ENCODE peak calls at places on chromosomes 11 and 22, in seven cellular contexts. T, V, O, I, D, A and Y are unnamed samples.

GRCh38 chr11:61004841-61005240 is 33.4 kb downstream of the CD6 start:
- DNase-seq in T (no peak), V (no peak), O (no peak), I (no peak), D (no peak), A (no peak), Y (no peak)

GRCh38 chr11:35541621-35542375 is 16.4 kb upstream of the PAMR1 start:
- DNase-seq in T (no peak), V (no peak), O (no peak), I (no peak), D (no peak), A (no peak), Y (no peak)

GRCh38 chr11:134069996-134070845 is 1.3 kb downstream of the JAM3 start:
- DNase-seq in T (no peak), V (no peak), O (no peak), I (no peak), D (no peak), A (no peak), Y (no peak)

GRCh38 chr22:36470162-36470993 is 11.1 kb downstream of the TXN2 start:
- DNase-seq in T (no peak), V (peak; percentile 60), O (peak; percentile 66), I (peak; percentile 83), D (no peak), A (peak; percentile 76), Y (peak; percentile 82)

GRCh38 chr11:128694618-128695481 is 978 bp downstream of the FLI1 start:
- DNase-seq in T (no peak), V (no peak), O (no peak), I (peak; percentile 79), D (no peak), A (no peak), Y (peak; percentile 66)

GRCh38 chr22:47794851-47795250 is 1032.4 kb downstream of the TBC1D22A start:
- DNase-seq in T (no peak), V (no peak), O (no peak), I (no peak), D (no peak), A (no peak), Y (no peak)

GRCh38 chr11:24093410-24093809 is 403.4 kb upstream of the LUZP2 start:
- DNase-seq in T (no peak), V (no peak), O (no peak), I (no peak), D (no peak), A (no peak), Y (peak; percentile 16)

GRCh38 chr11:107898270-107898669 is 30.0 kb upstream of the RAB39A start:
- DNase-seq in T (peak; percentile 24), V (peak; percentile 36), O (peak; percentile 32), I (no peak), D (peak; percentile 59), A (peak; percentile 20), Y (peak; percentile 43)

GRCh38 chr22:21448627-21449416 is 18.4 kb upstream of the TMEM191C start:
- DNase-seq in T (no peak), V (no peak), O (no peak), I (no peak), D (no peak), A (no peak), Y (no peak)

GRCh38 chr11:6627762-6628241 is 8.6 kb upstream of the TPP1 start:
- DNase-seq in T (no peak), V (no peak), O (no peak), I (no peak), D (no peak), A (no peak), Y (no peak)

GRCh38 chr11:103491777-103492176 is 382.6 kb downstream of the DYNC2H1 start:
- DNase-seq in T (no peak), V (no peak), O (no peak), I (no peak), D (no peak), A (no peak), Y (no peak)

GRCh38 chr22:26860233-26860765 is 202.9 kb downstream of the MIAT start:
- DNase-seq in T (no peak), V (no peak), O (no peak), I (peak; percentile 27), D (no peak), A (no peak), Y (no peak)

GRCh38 chr11:33559567-33559966 is 141.1 kb downstream of the C11orf91 start:
- DNase-seq in T (no peak), V (no peak), O (no peak), I (no peak), D (no peak), A (no peak), Y (no peak)

GRCh38 chr11:132258865-132259264 is 888.5 kb downstream of the NTM start:
- DNase-seq in T (no peak), V (no peak), O (no peak), I (no peak), D (no peak), A (no peak), Y (no peak)

GRCh38 chr11:22624742-22625447 is 728 bp downstream of the FANCF start:
- DNase-seq in T (peak; percentile 28), V (peak; percentile 12), O (peak; percentile 52), I (peak; percentile 88), D (peak; percentile 18), A (peak; percentile 72), Y (peak; percentile 57)

GRCh38 chr11:71250512-71251158 is 1.7 kb downstream of the SHANK2 start:
- DNase-seq in T (no peak), V (no peak), O (no peak), I (no peak), D (no peak), A (no peak), Y (no peak)

GRCh38 chr11:36015806-36016205 is 71.9 kb downstream of the LDLRAD3 start:
- DNase-seq in T (no peak), V (no peak), O (no peak), I (no peak), D (no peak), A (no peak), Y (no peak)

GRCh38 chr11:117374316-117374715 is 46.7 kb downstream of the CEP164 start:
- DNase-seq in T (no peak), V (no peak), O (no peak), I (no peak), D (no peak), A (no peak), Y (no peak)

GRCh38 chr11:25602149-25602548 is 729.8 kb upstream of the ANO3 start:
- DNase-seq in T (no peak), V (no peak), O (no peak), I (no peak), D (no peak), A (no peak), Y (no peak)

GRCh38 chr11:27216268-27217149 is 146.5 kb downstream of the CCDC34 start:
- DNase-seq in T (no peak), V (no peak), O (no peak), I (peak; percentile 35), D (no peak), A (no peak), Y (peak; percentile 59)
- TF ChIP-seq SIN3A in T (no peak), V (no peak), O (no peak), I (no peak), D (no peak), A (no peak), Y (no peak)

DNA sequence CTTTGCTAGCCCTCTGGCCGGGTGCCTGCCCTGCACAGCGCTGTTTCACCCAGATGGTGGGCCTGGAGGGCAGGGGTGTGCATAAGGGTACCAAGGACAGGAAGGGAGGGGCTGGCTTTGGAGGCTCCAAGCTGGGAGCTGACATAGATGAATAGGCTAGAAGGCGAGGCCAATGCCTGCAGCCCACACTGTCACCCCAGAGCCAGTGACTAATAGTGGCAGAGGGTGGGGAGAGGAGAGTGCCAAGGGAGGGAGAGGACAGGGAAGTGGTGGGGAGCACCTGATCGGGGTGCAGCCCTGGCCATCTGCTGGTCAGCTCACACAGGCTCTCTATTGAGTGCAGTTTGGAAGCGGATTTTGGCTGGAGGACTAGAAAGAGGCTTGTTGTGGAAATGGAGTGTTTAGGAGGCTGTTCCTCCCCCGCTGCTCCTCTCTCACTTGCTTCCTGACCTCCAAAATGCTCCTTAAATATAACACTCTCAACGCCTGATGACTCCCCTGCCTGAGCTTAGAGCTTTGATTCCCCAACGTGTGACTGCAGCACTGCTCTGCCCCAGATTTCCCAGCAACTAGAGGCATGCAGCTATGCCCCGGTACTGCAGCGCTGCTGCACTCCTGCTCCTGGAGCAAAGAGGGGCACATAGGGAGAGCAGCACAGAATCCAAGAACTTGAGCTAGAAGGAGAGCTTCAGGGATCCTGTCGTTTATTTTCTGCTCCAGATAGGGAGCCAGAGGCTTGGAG is 89.2 kb downstream of the GRAMD1B start:
- DNase-seq in T (no peak), V (peak; percentile 7), O (no peak), I (peak; percentile 52), D (no peak), A (no peak), Y (peak; percentile 55)
- TF ChIP-seq SIN3A in T (no peak), V (no peak), O (no peak), I (no peak), D (no peak), A (no peak), Y (no peak)

GRCh38 chr11:83060965-83061364 is 10.7 kb downstream of the RAB30 start:
- DNase-seq in T (no peak), V (no peak), O (no peak), I (no peak), D (no peak), A (no peak), Y (no peak)
- TF ChIP-seq SIN3A in T (no peak), V (no peak), O (no peak), I (no peak), D (no peak), A (no peak), Y (no peak)

GRCh38 chr11:9663699-9664275 is at the start of gene SWAP70:
- DNase-seq in T (no peak), V (peak; percentile 60), O (peak; percentile 63), I (peak; percentile 96), D (peak; percentile 33), A (peak; percentile 81), Y (peak; percentile 96)

GRCh38 chr11:9665749-9666148 is 1.9 kb downstream of the SWAP70 start:
- DNase-seq in T (no peak), V (no peak), O (no peak), I (no peak), D (no peak), A (no peak), Y (no peak)

GRCh38 chr11:9662273-9662672 is 1.6 kb upstream of the SWAP70 start:
- DNase-seq in T (no peak), V (no peak), O (no peak), I (no peak), D (no peak), A (no peak), Y (no peak)

GRCh38 chr11:9660886-9661285 is 3.0 kb upstream of the SWAP70 start:
- DNase-seq in T (no peak), V (no peak), O (no peak), I (no peak), D (no peak), A (no peak), Y (no peak)

DNA sequence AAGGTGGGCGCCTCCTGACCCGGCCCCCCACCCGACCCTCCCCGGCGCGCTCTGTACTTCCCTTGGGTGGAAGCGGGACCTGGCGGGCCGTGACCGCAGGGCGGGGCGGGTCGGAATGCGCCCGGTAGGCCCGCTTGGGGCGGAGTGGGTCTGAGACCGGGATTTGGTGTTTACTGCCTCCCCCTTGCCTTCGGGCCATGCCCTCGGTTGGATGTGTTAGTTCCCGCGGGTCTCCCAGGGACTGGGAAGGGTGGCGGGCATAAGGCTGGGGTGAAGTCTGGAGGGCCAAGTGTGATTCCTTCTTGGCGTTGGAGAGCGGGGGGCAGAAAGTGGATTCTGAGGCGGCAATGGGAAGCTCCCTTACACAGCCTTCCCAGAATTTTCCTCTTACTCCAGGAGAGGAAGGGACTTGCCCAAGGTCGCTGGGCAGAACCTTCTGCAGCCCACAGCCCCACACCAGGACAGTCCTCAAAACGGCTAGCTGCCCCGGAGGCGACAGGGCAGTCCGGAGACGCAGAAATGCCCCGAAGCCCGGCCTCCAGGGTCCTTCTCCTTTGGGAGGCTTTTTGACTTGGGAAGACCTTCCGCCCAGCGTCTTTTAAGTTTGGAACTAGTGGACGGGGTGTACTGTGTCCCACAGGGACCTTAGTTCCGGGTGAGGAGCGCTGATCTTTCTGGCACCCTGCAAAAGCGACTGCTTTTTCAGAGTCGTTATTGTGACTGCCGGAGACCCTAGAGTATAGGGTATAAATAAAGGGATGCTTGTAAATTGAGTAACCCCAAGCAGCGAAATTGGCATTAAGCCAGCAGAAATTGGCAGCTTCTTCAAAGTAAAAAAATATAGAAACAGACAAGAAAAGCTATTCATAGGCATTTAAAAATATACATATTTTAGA is 647 bp downstream of the SWAP70 start:
- DNase-seq in T (no peak), V (no peak), O (peak; percentile 12), I (no peak), D (peak; percentile 25), A (peak; percentile 29), Y (no peak)
- TF ChIP-seq SIN3A in T (no peak), V (no peak), O (no peak), I (no peak), D (peak; percentile 80), A (peak; percentile 3), Y (no peak)